ENCODE peak calls at places on chromosome 12, in four cellular contexts. O is IMR-90, A is K562, I is GM12878. E is an unnamed sample.

GRCh38 chr12:95532851-95533250 is 18.4 kb downstream of the USP44 start:
- DNase-seq in O (peak), A (no peak), I (no peak), E (no peak)

GRCh38 chr12:118361889-118362288 is 10.8 kb downstream of the TAOK3 start:
- DNase-seq in O (no peak), A (no peak), I (no peak), E (no peak)

GRCh38 chr12:56591111-56591510 is 39.0 kb downstream of the BAZ2A start:
- DNase-seq in O (no peak), A (peak), I (no peak), E (no peak)

GRCh38 chr12:102510031-102510430 is 29.7 kb upstream of the IGF1 start:
- DNase-seq in O (no peak), A (no peak), I (no peak), E (no peak)

GRCh38 chr12:25041006-25041741 is 92.3 kb upstream of the BCAT1 start:
- DNase-seq in O (no peak), A (no peak), I (no peak), E (no peak)

GRCh38 chr12:15855646-15856045 is 26.5 kb upstream of the STRAP start:
- DNase-seq in O (peak), A (no peak), I (no peak), E (no peak)

GRCh38 chr12:42372154-42372791 is 46.3 kb downstream of the PPHLN1 start:
- DNase-seq in O (peak), A (peak), I (peak), E (peak)

GRCh38 chr12:774051-774614 is 21.8 kb downstream of the WNK1 start:
- DNase-seq in O (no peak), A (no peak), I (no peak), E (no peak)

GRCh38 chr12:118290130-118290529 is 82.6 kb downstream of the TAOK3 start:
- DNase-seq in O (peak), A (no peak), I (no peak), E (no peak)

GRCh38 chr12:3132636-3133409 is 55.6 kb downstream of the TSPAN9 start:
- DNase-seq in O (peak), A (no peak), I (no peak), E (no peak)

GRCh38 chr12:47828967-47829482 is 9.3 kb upstream of the HDAC7 start:
- DNase-seq in O (peak), A (peak), I (no peak), E (peak)

GRCh38 chr12:16603916-16604575 is 1.9 kb downstream of the LMO3 start:
- DNase-seq in O (no peak), A (no peak), I (no peak), E (no peak)

GRCh38 chr12:40597133-40597532 is 95.1 kb upstream of the CNTN1 start:
- DNase-seq in O (no peak), A (no peak), I (no peak), E (no peak)

GRCh38 chr12:82857276-82857675 is 170.6 kb downstream of the TMTC2 start:
- DNase-seq in O (no peak), A (no peak), I (no peak), E (no peak)

GRCh38 chr12:130485291-130486145 is 147.8 kb downstream of the PIWIL1 start:
- DNase-seq in O (no peak), A (no peak), I (no peak), E (no peak)

GRCh38 chr12:48157889-48158370 is 615 bp upstream of the ASB8 start:
- DNase-seq in O (no peak), A (peak), I (no peak), E (no peak)

GRCh38 chr12:113231275-113232231 is 10.3 kb downstream of the TPCN1 start:
- DNase-seq in O (peak), A (peak), I (no peak), E (no peak)

GRCh38 chr12:49741882-49742620 is 694 bp downstream of the TMBIM6 start:
- DNase-seq in O (peak), A (peak), I (peak), E (peak)

GRCh38 chr12:44626883-44627282 is 249.2 kb downstream of the NELL2 start:
- DNase-seq in O (no peak), A (no peak), I (no peak), E (no peak)

GRCh38 chr12:49548822-49549648 is 10.2 kb downstream of the KCNH3 start:
- DNase-seq in O (no peak), A (peak), I (no peak), E (no peak)

GRCh38 chr12:79373896-79374499 is 316.8 kb downstream of the PAWR start:
- DNase-seq in O (peak), A (peak), I (no peak), E (peak)

GRCh38 chr12:124557518-124558223 is 9.7 kb downstream of the NCOR2 start:
- DNase-seq in O (no peak), A (no peak), I (no peak), E (no peak)

GRCh38 chr12:92879698-92880322 is 49.3 kb downstream of the EEA1 start:
- DNase-seq in O (no peak), A (peak), I (no peak), E (no peak)

GRCh38 chr12:121530600-121531355 is 50.0 kb downstream of the KDM2B start:
- DNase-seq in O (peak), A (peak), I (no peak), E (no peak)

GRCh38 chr12:10223208-10223607 is 10.5 kb downstream of the GABARAPL1 start:
- DNase-seq in O (no peak), A (no peak), I (no peak), E (no peak)

GRCh38 chr12:29754235-29755189 is 29.2 kb downstream of the TMTC1 start:
- DNase-seq in O (no peak), A (no peak), I (no peak), E (no peak)

GRCh38 chr12:27822076-27822712 is 42.2 kb upstream of the MANSC4 start:
- DNase-seq in O (peak), A (peak), I (peak), E (peak)

GRCh38 chr12:94567784-94568183 is 82.6 kb downstream of the TMCC3 start:
- DNase-seq in O (no peak), A (no peak), I (no peak), E (no peak)

DNA sequence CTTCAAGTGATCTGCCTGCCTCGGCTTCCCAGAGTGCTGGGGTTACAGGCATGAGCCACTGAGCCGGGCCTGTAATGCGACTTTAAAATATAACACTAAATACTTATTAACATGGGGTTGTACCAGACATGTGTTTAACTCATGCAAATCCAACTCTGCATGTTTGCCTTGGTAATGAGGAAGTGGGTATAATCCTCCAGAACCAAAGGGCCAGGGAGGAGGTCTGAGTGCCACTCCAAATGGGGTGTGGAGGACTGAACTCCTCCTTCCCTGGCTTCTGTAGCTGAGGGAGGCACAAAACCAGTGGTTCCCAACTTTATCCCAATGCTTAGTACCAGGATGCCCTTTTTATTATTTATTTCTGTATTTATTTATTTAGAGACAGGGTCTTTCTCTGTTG is 61.6 kb upstream of the MED13L start:
- DNase-seq in O (no peak), A (no peak), I (no peak), E (no peak)
- TF ChIP-seq RCOR1 in O (no peak), A (no peak), I (no peak), E (no peak)

GRCh38 chr12:34396006-34396860 is 373.9 kb downstream of the ALG10 start:
- DNase-seq in O (no peak), A (no peak), I (no peak), E (no peak)

GRCh38 chr12:34394211-34395055 is 372.1 kb downstream of the ALG10 start:
- DNase-seq in O (no peak), A (no peak), I (no peak), E (no peak)

GRCh38 chr12:34396861-34397590 is 374.7 kb downstream of the ALG10 start:
- DNase-seq in O (no peak), A (no peak), I (no peak), E (no peak)

GRCh38 chr12:34393821-34394150 is 371.5 kb downstream of the ALG10 start:
- DNase-seq in O (no peak), A (no peak), I (no peak), E (no peak)

DNA sequence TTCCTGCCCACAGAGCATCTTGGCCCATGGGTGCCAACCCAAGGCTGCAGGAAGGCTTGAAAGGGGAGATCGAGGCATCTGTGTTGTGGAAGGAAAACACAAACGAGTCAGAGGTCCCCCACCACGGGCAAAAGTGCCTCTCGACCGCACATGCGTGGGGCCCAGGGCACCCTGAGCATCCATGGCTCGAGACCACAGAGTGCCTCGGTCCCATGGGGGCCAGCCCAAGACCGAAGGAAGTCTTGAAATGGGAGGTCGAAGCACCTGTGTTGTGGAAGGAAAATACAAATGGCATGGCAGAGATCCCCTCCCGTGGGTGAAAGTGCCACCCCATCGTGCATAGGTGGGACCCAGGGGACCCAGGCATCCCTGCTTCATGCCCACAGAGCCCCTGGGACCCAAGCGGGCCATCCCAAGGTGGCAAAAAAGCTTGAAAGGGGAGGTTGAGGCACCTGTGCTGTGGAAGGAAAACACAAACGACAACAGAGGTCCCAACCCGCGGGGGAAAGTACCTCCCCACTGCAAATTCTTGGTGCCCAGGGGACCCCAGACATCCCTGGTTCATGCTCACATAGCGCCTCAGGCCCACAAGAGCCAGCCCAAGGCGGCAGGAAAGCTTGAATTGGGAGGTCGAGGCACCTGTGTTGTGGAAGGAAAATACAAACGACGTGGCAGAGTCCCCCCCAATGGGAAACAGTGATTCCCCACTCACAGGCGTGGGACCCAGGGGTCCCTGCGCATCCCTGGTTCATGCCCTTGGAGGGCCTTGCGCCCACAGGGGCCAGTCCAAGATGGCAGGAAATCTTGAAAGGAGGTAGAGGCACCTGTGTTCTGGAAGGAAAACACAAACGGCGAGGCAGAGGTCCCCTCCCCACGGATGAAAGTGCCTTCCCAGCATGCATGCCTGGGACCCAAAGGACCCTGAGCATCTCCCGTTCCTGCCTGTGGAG is 373.0 kb downstream of the ALG10 start:
- DNase-seq in O (no peak), A (no peak), I (no peak), E (no peak)
- TF ChIP-seq RAD21 in O (no peak), A (no peak), I (no peak), E (no peak)

GRCh38 chr12:50924439-50925341 is 27.7 kb upstream of the HIGD1C start:
- DNase-seq in O (peak), A (peak), I (peak), E (no peak)
- TF ChIP-seq RCOR1 in O (no peak), A (no peak), I (peak), E (no peak)

GRCh38 chr12:26410686-26411085 is 215.3 kb downstream of the SSPN start:
- DNase-seq in O (no peak), A (no peak), I (no peak), E (no peak)

GRCh38 chr12:26402648-26403047 is 207.3 kb downstream of the SSPN start:
- DNase-seq in O (no peak), A (no peak), I (no peak), E (no peak)

GRCh38 chr12:26406813-26407212 is 211.4 kb downstream of the SSPN start:
- DNase-seq in O (no peak), A (no peak), I (no peak), E (no peak)

GRCh38 chr12:26403601-26404000 is 208.2 kb downstream of the SSPN start:
- DNase-seq in O (no peak), A (no peak), I (no peak), E (no peak)

GRCh38 chr12:26406391-26406790 is 211.0 kb downstream of the SSPN start:
- DNase-seq in O (no peak), A (no peak), I (no peak), E (no peak)
- TF ChIP-seq RAD21 in O (no peak), A (no peak), I (no peak), E (no peak)

DNA sequence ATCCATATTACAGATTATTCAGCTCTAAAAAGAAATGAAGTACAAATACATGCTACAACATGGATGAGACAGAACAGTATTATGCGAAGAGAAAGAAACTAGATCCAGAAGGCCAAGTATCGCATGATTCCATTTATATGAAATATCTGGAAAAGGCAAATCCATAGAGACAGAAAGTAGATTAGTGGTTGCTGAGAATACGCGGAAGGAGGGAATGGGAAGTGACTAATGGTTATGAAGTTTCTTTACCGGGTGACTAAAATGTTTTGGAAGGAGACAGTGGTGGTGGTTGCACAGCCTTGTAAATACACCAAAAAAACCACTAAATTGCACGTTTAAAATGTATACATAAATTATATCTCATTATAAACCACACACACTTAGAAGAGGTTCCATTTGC is 12.5 kb downstream of the PRDM4 start:
- DNase-seq in O (peak), A (no peak), I (no peak), E (no peak)
- TF ChIP-seq RCOR1 in O (no peak), A (no peak), I (no peak), E (no peak)